ENCODE peak calls at places on chromosomes 4 and X, in four cellular contexts. Y is H9, D is cardiac muscle cell, R is astrocyte. O is an unnamed sample.

GRCh38 chrX:19695884-19696283 is 180.6 kb upstream of the MAP3K15 start:
- DNase-seq in Y (no peak), D (no peak), R (no peak), O (no peak)

GRCh38 chr4:118983293-118983692 is 94.6 kb downstream of the SYNPO2 start:
- DNase-seq in Y (no peak), D (no peak), R (no peak), O (no peak)

GRCh38 chr4:37827030-37827705 is 682 bp downstream of the PGM2 start:
- DNase-seq in Y (no peak), D (peak), R (peak), O (no peak)

GRCh38 chr4:23233596-23233995 is 540.9 kb downstream of the GBA3 start:
- DNase-seq in Y (no peak), D (no peak), R (peak), O (no peak)

GRCh38 chr4:38804654-38805295 is at the start of gene TLR1:
- DNase-seq in Y (no peak), D (peak), R (peak), O (no peak)

GRCh38 chr4:168831919-168832745 is 177.9 kb downstream of the CBR4 start:
- DNase-seq in Y (peak), D (peak), R (peak), O (peak)

GRCh38 chr4:23425570-23425969 is 464.3 kb downstream of the PPARGC1A start:
- DNase-seq in Y (no peak), D (no peak), R (no peak), O (no peak)

GRCh38 chr4:37935026-37935425 is 25.2 kb upstream of the PTTG2 start:
- DNase-seq in Y (no peak), D (no peak), R (no peak), O (no peak)

GRCh38 chrX:40170830-40171512 is 73.2 kb upstream of the BCOR start:
- DNase-seq in Y (peak), D (peak), R (no peak), O (peak)

GRCh38 chr4:145635630-145636029 is 16.4 kb downstream of the MMAA start:
- DNase-seq in Y (no peak), D (no peak), R (no peak), O (no peak)

GRCh38 chr4:174362340-174362739 is 78.6 kb downstream of the CEP44 start:
- DNase-seq in Y (no peak), D (no peak), R (no peak), O (no peak)

GRCh38 chr4:174120446-174121142 is 162.9 kb downstream of the FBXO8 start:
- DNase-seq in Y (peak), D (peak), R (peak), O (peak)

GRCh38 chr4:101355767-101356702 is 8.7 kb upstream of the PPP3CA start:
- DNase-seq in Y (no peak), D (no peak), R (peak), O (no peak)

GRCh38 chr4:88003261-88003660 is 4.2 kb upstream of the PKD2 start:
- DNase-seq in Y (no peak), D (no peak), R (no peak), O (no peak)

GRCh38 chrX:46354481-46354880 is 190.7 kb downstream of the ZNF674 start:
- DNase-seq in Y (no peak), D (no peak), R (no peak), O (no peak)

GRCh38 chr4:73777612-73778011 is 37.2 kb downstream of the CXCL8 start:
- DNase-seq in Y (no peak), D (no peak), R (peak), O (no peak)

GRCh38 chrX:9745417-9746115 is 20.1 kb downstream of the GPR143 start:
- DNase-seq in Y (no peak), D (no peak), R (peak), O (peak)

GRCh38 chr4:119872344-119873031 is 194.2 kb downstream of the MAD2L1 start:
- DNase-seq in Y (no peak), D (no peak), R (no peak), O (no peak)

GRCh38 chr4:120835342-120835741 is 87.2 kb downstream of the PRDM5 start:
- DNase-seq in Y (no peak), D (no peak), R (no peak), O (no peak)

GRCh38 chr4:85399270-85399669 is 75.7 kb upstream of the ARHGAP24 start:
- DNase-seq in Y (no peak), D (no peak), R (peak), O (no peak)

GRCh38 chrX:65532016-65532415 is 2.6 kb downstream of the LAS1L start:
- DNase-seq in Y (no peak), D (no peak), R (no peak), O (no peak)

GRCh38 chr4:141016117-141016798 is 117.0 kb downstream of the RNF150 start:
- DNase-seq in Y (no peak), D (no peak), R (no peak), O (peak)

GRCh38 chr4:76850010-76850441 is 47.9 kb downstream of the SOWAHB start:
- DNase-seq in Y (no peak), D (no peak), R (peak), O (no peak)

GRCh38 chrX:24426921-24427746 is 38.0 kb upstream of the PDK3 start:
- DNase-seq in Y (no peak), D (no peak), R (no peak), O (no peak)

GRCh38 chr4:15550491-15550890 is 80.8 kb downstream of the CC2D2A start:
- DNase-seq in Y (no peak), D (no peak), R (no peak), O (no peak)

GRCh38 chr4:15557806-15558550 is 88.3 kb downstream of the CC2D2A start:
- DNase-seq in Y (no peak), D (no peak), R (no peak), O (no peak)

GRCh38 chr4:15551740-15552446 is 82.2 kb downstream of the CC2D2A start:
- DNase-seq in Y (no peak), D (no peak), R (no peak), O (no peak)

GRCh38 chr4:15556533-15556932 is 86.9 kb downstream of the CC2D2A start:
- DNase-seq in Y (no peak), D (no peak), R (no peak), O (no peak)

DNA sequence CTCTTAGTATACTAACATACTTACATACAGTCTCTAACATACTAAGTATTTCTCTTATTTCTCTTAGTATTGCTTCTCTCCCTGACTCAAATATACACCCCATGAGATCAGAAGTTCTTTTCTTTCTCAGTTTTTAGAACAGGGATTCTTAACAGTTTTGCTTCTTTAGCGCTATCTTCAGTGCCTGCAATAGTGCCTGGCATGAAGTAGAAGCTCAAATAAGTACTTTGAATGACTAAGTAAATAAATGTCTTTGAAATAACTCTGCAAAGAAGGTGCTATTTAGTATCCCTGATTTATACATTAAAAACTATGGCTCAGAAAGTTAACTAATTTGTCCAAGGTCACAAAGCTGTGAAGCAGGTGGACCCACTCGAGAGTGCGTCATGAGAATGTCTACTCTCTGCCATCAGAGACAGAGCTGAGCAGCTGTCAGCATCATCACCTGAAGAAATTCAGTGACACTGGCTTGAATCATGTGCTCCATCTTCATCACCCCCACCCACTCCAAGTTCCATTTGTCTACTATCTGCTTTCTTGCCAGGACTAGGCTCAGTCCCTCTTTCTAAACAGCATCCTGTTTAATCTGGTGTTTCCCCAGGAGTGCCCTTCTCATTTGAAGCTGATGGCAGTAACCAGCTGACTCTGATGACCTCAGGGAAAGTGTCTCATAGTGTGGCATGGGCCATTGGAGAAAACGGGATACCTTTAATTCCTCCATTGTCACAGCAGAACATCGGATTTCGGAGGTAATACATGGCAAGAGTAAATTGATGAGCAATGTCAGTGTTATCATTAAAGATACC is 83.1 kb downstream of the CC2D2A start:
- DNase-seq in Y (no peak), D (no peak), R (no peak), O (no peak)
- H3K27ac ChIP-seq in Y (no peak), D (no peak), R (no peak), O (no peak)

GRCh38 chr4:160848489-160848888 is 1315.3 kb downstream of the FSTL5 start:
- DNase-seq in Y (no peak), D (no peak), R (no peak), O (no peak)

GRCh38 chr4:160848901-160849735 is 1314.7 kb downstream of the FSTL5 start:
- DNase-seq in Y (no peak), D (peak), R (peak), O (no peak)
- TF ChIP-seq CTCF in Y (no peak), D (no peak), R (no peak), O (no peak)

GRCh38 chr4:13910556-13910955 is 283.0 kb upstream of the BOD1L1 start:
- DNase-seq in Y (no peak), D (no peak), R (no peak), O (no peak)

GRCh38 chr4:13905543-13905942 is 278.0 kb upstream of the BOD1L1 start:
- DNase-seq in Y (no peak), D (no peak), R (peak), O (no peak)

GRCh38 chr4:13908455-13908854 is 280.9 kb upstream of the BOD1L1 start:
- DNase-seq in Y (no peak), D (no peak), R (peak), O (no peak)

GRCh38 chr4:13906727-13907126 is 279.2 kb upstream of the BOD1L1 start:
- DNase-seq in Y (no peak), D (no peak), R (no peak), O (no peak)

DNA sequence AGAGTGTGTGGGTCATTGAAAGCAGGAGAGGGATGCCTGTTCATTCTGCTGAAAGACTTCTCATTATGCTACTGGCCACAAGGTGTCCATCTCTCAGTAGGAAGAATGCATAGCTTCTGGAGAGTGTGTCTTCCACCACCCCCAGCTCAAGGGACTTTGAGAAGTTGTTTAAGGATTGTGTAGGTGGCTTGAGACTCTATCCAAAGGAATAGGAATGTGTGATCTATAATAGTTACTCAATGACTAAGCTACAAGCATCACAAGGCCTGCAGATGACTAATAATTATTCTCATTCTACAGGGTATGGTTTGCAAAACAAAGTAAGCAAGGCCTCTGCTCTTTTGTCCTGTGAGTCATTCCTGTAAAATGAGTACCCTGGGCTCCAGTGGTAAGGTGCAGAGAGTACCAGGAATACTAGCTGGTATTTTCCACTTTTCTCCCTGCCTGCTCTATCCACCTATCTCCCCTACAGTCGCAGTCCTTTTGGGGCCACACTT is 279.8 kb upstream of the BOD1L1 start:
- DNase-seq in Y (no peak), D (no peak), R (peak), O (no peak)
- H3K27ac ChIP-seq in Y (no peak), D (no peak), R (peak), O (no peak)

GRCh38 chr4:110480031-110480549 is 4.1 kb downstream of the ENPEP start:
- DNase-seq in Y (no peak), D (no peak), R (peak), O (no peak)
- TF ChIP-seq CTCF in Y (peak), D (peak), R (peak), O (no peak)

GRCh38 chr4:41678086-41678485 is 70.4 kb downstream of the PHOX2B start:
- DNase-seq in Y (no peak), D (no peak), R (peak), O (no peak)
- H3K27ac ChIP-seq in Y (no peak), D (no peak), R (no peak), O (no peak)

DNA sequence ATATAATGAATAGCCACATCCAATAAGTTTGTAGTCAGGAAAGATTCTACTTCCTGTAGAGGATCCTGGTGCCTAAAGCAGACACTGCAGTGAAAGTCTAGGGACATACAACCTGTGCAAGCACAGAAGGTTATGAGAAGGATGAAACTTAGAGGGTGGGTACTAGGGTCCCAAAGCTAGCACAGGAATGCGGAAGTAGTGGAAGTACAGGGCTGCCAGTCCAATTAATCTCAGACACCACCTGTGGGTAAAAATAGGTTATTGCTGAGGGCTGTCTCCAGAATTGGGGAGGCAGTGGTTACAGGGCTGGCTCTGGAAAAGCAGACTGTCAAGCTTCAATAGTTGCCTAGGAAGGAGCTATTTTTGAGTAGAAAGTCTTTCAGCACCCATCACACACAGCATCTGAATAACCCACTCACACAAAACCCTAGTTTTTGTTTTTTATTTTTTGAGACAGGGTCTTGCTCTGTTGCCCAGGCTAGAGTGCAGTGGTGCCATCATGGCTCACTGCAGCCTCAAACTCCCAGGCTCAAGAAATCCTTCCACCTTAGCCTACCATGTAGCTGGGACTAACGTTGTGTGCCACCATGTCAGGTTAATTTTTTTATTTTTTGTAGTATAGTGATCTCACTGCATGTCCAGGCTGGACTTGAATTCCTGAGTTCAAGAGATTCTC is 50.8 kb upstream of the ELF2 start:
- DNase-seq in Y (no peak), D (peak), R (no peak), O (no peak)
- TF ChIP-seq CTCF in Y (no peak), D (no peak), R (peak), O (no peak)

DNA sequence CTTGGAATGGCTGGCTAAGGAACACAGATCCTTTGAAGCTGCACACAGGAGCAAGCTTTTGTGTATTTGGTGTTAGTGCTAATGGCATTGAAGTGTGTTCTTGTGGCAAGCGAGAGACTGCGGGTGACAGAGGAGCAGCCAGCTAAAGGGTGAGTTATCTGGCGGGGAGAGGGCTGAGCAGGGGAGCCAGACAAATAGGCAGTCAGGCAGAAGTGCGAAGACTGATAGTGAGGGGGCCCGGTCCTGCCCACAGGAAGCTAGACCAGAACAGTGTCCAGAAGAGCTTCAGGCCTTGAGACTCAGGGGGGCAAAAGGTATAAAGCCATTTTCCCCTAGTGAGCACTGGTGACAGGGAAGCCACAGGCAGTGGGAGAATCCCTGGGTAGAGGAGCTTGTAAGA is 49.6 kb upstream of the MAMLD1 start:
- DNase-seq in Y (peak), D (no peak), R (no peak), O (no peak)
- H3K27ac ChIP-seq in Y (no peak), D (no peak), R (no peak), O (no peak)

DNA sequence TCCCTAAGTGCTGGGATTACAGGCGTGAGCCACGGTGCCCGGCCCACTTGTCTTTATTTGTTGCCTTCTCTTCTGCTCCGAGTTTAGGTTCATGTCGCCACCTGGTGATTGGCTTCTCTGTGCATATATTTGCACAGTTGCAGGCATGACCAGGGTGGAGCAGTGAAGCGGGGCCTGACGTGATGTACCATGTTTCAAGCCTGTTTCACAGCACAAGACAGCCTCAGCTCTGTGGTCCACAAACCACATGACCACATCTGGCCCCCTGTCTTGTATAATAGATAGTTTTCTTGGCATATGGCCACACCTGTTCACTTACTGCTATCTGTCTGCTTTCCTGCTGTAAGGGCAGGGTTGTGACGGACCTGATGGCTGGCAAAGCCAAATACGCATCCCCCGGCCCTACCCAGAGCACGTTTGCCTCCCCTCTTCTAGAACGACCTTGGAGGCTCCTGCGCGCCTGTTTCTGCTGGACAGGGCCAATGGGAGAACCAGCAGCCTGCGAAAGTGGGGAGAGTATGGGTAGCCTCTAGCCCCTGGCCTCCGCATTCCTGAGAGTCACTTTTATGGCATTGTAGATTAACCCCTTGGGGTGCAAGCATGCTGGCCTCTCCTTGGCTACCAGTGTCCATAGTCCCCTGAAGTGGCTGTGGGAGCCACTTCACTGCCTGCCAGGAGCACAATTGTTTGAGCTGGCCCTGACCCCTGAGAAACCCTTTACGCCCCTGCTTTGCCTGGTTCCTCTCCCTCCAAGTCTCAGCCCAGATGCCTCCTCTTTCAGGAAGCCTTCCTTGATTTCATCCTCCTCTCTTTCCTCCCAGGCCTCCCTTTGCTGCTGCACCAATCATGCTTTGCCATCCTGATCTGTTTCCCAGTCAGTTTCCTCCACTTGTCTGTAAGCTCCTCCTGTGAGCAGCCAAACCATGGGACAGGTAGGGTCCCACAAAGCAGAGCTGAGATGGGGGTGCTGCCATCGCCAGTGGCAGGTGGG is 6.0 kb upstream of the SH3TC1 start:
- DNase-seq in Y (no peak), D (no peak), R (peak), O (no peak)
- TF ChIP-seq CTCF in Y (peak), D (no peak), R (no peak), O (peak)

GRCh38 chr4:176791591-176792347 is 953 bp downstream of the VEGFC start:
- DNase-seq in Y (peak), D (peak), R (no peak), O (peak)
- H3K27ac ChIP-seq in Y (no peak), D (no peak), R (peak), O (peak)

O was measured in heart left ventricle.